ENCODE peak calls at places on chromosomes 4 and X, in five cellular contexts. E, V, P, G and R are unnamed samples.

GRCh38 chrX:41381685-41382084 is 47.7 kb downstream of the DDX3X start:
- DNase-seq in V (peak; percentile 62), E (peak; percentile 90), G (peak; percentile 93), P (no peak), R (peak; percentile 63)

GRCh38 chr4:20532871-20533870 is 167.1 kb upstream of the PACRGL start:
- DNase-seq in G (no peak), E (peak; percentile 41), V (no peak), P (no peak), R (no peak)

GRCh38 chrX:20267599-20267923 is 852 bp upstream of the RPS6KA3 start:
- DNase-seq in V (no peak), P (no peak), G (no peak), E (peak; percentile 8), R (no peak)

GRCh38 chrX:10482262-10482661 is 138.1 kb downstream of the MID1 start:
- DNase-seq in V (no peak), G (no peak), P (no peak), E (no peak), R (no peak)

GRCh38 chrX:96372313-96373046 is 312.2 kb upstream of the DIAPH2 start:
- DNase-seq in E (peak; percentile 70), P (peak; percentile 4), G (peak; percentile 55), V (peak; percentile 33), R (peak; percentile 74)

GRCh38 chr4:17544205-17544604 is 29.2 kb downstream of the CLRN2 start:
- DNase-seq in V (peak; percentile 41), P (no peak), G (peak; percentile 42), E (no peak), R (peak; percentile 33)

GRCh38 chrX:137823257-137823656 is 257.3 kb downstream of the ZIC3 start:
- DNase-seq in V (no peak), E (no peak), P (no peak), G (no peak), R (no peak)

GRCh38 chr4:17324431-17324830 is 187.5 kb downstream of the QDPR start:
- DNase-seq in V (peak; percentile 40), G (peak; percentile 72), P (peak; percentile 38), E (peak; percentile 77), R (peak; percentile 54)

GRCh38 chr4:123505077-123505456 is 108.5 kb downstream of the SPRY1 start:
- DNase-seq in E (peak; percentile 20), G (peak; percentile 49), P (no peak), V (no peak), R (no peak)

GRCh38 chrX:106397788-106398538 is 213.8 kb upstream of the RADX start:
- DNase-seq in P (no peak), V (no peak), E (no peak), G (peak; percentile 6), R (no peak)

GRCh38 chrX:14913241-14913640 is 40.0 kb downstream of the MOSPD2 start:
- DNase-seq in V (no peak), G (no peak), E (peak; percentile 22), P (no peak), R (no peak)

GRCh38 chr4:7747062-7747385 is 192.6 kb downstream of the AFAP1 start:
- DNase-seq in V (no peak), E (no peak), P (no peak), G (no peak), R (no peak)

DNA sequence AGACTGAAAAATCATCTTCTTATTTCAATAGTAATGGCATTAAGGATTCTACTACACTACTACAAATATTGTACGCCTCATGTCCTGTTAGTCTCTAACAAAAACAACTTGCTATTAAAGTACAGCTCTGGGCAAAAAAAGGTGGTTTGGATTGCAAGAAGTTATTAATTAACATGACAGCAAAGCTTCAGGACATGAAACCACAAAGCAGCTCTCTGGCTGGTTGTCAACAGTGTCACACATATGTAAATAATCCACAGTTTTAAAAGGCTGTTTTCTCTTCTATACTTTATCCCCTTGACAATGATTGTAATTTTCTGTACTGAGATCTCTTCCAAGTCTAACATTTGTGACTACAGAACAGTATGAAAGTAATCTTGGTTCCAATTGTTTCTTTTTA is 19.7 kb downstream of the DCHS2 start:
- DNase-seq in P (no peak), E (no peak), G (no peak), V (no peak), R (no peak)
- H2AFZ ChIP-seq in P (no peak overlapping the region), E (no peak overlapping the region), G (no peak overlapping the region), V (no peak overlapping the region), R (no peak overlapping the region)

GRCh38 chr4:2839060-2839459 is 4.6 kb upstream of the ADD1 start:
- DNase-seq in V (no peak), G (no peak), E (no peak), P (no peak), R (no peak)

GRCh38 chr4:2835978-2836377 is 7.7 kb upstream of the ADD1 start:
- DNase-seq in P (no peak), V (no peak), G (no peak), E (no peak), R (no peak)

GRCh38 chr4:2837904-2838496 is 5.6 kb upstream of the ADD1 start:
- DNase-seq in P (no peak), E (peak; percentile 39), G (no peak), V (no peak), R (no peak)

GRCh38 chr4:2836391-2836859 is 7.2 kb upstream of the ADD1 start:
- DNase-seq in P (no peak), V (no peak), E (no peak), G (no peak), R (no peak)

DNA sequence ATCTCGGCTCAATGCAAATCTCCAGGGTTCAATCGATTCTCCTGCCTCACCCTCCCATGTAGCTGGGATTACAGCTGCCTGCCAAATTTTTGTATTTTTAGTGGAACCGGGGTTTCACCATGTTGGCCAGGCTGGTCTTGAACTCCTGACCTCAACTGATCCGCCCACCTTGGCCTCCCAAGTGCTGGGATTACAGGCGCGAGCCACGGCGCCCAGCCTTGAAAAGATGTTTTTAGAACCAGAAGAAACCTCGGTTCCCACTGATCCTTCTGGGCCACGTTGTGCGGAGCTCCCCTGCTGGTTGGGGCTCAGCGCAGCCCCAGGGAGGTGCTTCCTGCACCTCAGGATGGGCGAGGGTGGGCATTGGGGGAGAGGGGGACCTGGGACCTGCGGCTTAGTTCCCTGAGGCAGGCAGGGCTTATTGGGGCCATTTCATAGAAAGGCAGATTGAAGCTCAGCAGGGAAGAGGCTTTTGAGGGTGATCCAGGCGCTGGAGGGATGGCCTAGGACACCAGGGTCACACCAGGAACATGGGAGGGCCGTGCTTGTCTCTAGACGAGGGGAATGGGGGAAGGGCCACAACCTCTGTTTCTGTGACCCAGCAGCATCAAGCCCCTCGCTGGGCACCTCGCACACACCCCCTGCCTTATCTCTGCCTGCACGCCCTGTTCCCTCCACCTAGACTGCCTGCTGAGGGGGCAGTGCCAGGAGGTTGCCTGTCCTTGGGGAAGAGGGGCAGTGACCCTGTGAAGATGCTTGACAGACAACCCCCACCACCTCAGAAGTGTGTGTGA is 6.3 kb upstream of the ADD1 start:
- DNase-seq in V (peak; percentile 31), G (no peak), E (no peak), P (no peak), R (no peak)
- H3K27ac ChIP-seq in V (no peak overlapping the region), G (no peak overlapping the region), E (peak overlapping the region; percentile 18), P (no peak overlapping the region), R (no peak overlapping the region)

GRCh38 chrX:16212436-16212835 is 45.2 kb downstream of the MAGEB17 start:
- DNase-seq in G (peak; percentile 32), E (peak; percentile 34), V (peak; percentile 41), P (no peak), R (no peak)
- H3K18ac ChIP-seq in G (no peak overlapping the region), E (no peak overlapping the region), V (no peak overlapping the region), P (no peak overlapping the region), R (no peak overlapping the region)

DNA sequence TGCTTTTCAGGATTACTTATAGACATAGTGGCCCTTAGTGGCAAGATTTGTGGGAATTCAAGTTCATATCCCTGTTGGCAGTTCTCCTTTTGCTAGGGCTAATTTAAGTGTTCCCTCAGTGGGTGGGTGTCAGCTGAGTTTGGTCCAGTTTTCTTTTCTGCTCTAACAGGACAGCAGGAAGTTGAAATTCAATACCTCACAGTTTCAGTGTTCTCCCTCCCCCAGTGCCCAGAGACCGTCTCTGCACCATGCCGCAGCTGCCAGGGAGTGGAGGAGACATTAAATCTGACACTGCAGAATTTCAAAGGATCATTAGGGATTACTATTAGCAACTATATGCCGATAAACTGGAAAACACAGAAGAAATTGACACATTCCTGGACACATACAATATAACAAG is 50.7 kb downstream of the UBE2NL start:
- DNase-seq in G (peak; percentile 1), E (no peak), V (no peak), P (no peak), R (no peak)
- H2AFZ ChIP-seq in G (no peak overlapping the region), E (no peak overlapping the region), V (no peak overlapping the region), P (peak overlapping the region; percentile 24), R (no peak overlapping the region)

GRCh38 chrX:33188881-33189280 is 22.5 kb downstream of the DMD start:
- DNase-seq in P (no peak), E (peak; percentile 54), V (no peak), G (no peak), R (no peak)
- H3K27ac ChIP-seq in P (no peak overlapping the region), E (peak overlapping the region; percentile 98), V (no peak overlapping the region), G (no peak overlapping the region), R (no peak overlapping the region)

GRCh38 chr4:184473515-184474260 is 662 bp downstream of the IRF2 start:
- DNase-seq in V (no peak), E (peak; percentile 32), G (peak; percentile 70), P (peak; percentile 39), R (peak; percentile 55)

GRCh38 chr4:184474261-184475095 is at the start of gene IRF2:
- DNase-seq in V (peak; percentile 95), P (peak; percentile 88), E (peak; percentile 97), G (peak; percentile 99), R (peak; percentile 98)

GRCh38 chr4:184471872-184472539 is 2.3 kb downstream of the IRF2 start:
- DNase-seq in E (peak; percentile 30), P (no peak), G (peak; percentile 50), V (no peak), R (no peak)

GRCh38 chr4:184472540-184473264 is 1.6 kb downstream of the IRF2 start:
- DNase-seq in E (peak; percentile 51), V (peak; percentile 53), G (peak; percentile 80), P (peak; percentile 58), R (peak; percentile 82)

DNA sequence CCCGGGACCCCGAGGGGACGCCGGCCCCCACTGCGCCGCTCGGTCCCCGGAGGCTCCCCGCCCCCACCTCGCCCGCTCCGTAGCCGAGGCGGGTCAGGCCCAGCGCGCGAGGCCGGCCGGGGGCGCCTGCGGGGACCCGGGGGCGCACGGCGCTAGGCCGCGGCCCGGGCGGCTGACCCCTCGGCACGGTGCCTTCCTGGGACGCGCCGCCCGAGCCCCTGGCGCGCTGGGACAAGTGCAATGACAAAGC is 1.2 kb downstream of the IRF2 start:
- DNase-seq in G (no peak), P (no peak), E (no peak), V (no peak), R (no peak)
- H3K18ac ChIP-seq in G (peak overlapping the region; percentile 90), P (peak overlapping the region; percentile 90), E (no peak overlapping the region), V (no peak overlapping the region), R (peak overlapping the region; percentile 97)

GRCh38 chr4:110119347-110119746 is 79.1 kb downstream of the ELOVL6 start:
- DNase-seq in G (peak; percentile 50), V (no peak), E (no peak), P (no peak), R (peak; percentile 93)
- H2AFZ ChIP-seq in G (no peak overlapping the region), V (no peak overlapping the region), E (no peak overlapping the region), P (no peak overlapping the region), R (no peak overlapping the region)

GRCh38 chr4:38113136-38113535 is 152.9 kb downstream of the PTTG2 start:
- DNase-seq in E (no peak), G (no peak), P (no peak), V (no peak), R (no peak)
- H3K27ac ChIP-seq in E (no peak overlapping the region), G (no peak overlapping the region), P (no peak overlapping the region), V (no peak overlapping the region), R (no peak overlapping the region)